ENCODE peak calls at places on chromosomes 5 and 9, in six cellular contexts. J is PC-3; Q is brain microvascular endothelial cell; Z is fibroblast of lung; B is stimulated activated CD8-positive, alpha-beta memory T cell treated with anti-CD3 and anti-CD28 coated beads, Interleukin-15, amount 100 ng/mL, for 4 hours; M is uterus. S is an unnamed sample.

GRCh38 chr5:32852535-32852934 is 141.4 kb downstream of the NPR3 start:
- DNase-seq in M (no peak), Z (peak; percentile 88), J (peak; percentile 53), Q (peak; percentile 90), B (no peak), S (no peak)

GRCh38 chr5:176608937-176609723 is 826 bp downstream of the GPRIN1 start:
- DNase-seq in B (no peak), Z (no peak), M (no peak), Q (no peak), J (no peak), S (no peak)

GRCh38 chr9:88976186-88976887 is 14.9 kb upstream of the S1PR3 start:
- DNase-seq in Q (no peak), B (no peak), J (no peak), M (no peak), Z (no peak), S (no peak)

GRCh38 chr9:136722969-136723356 is 10.6 kb downstream of the DIPK1B start:
- DNase-seq in B (no peak), Z (no peak), M (no peak), Q (no peak), J (peak; percentile 5), S (no peak)

GRCh38 chr5:147887925-147888324 is 9.4 kb downstream of the SCGB3A2 start:
- DNase-seq in B (no peak), Q (no peak), J (peak; percentile 94), Z (peak; percentile 57), M (no peak), S (no peak)

GRCh38 chr9:73116030-73116429 is 35.6 kb upstream of the ANXA1 start:
- DNase-seq in Z (peak; percentile 89), J (peak; percentile 60), B (no peak), Q (peak; percentile 65), M (no peak), S (no peak)

GRCh38 chr9:107989099-107989498 is 499.5 kb upstream of the KLF4 start:
- DNase-seq in M (no peak), B (no peak), J (no peak), Z (no peak), Q (no peak), S (no peak)

GRCh38 chr5:172715421-172715780 is 55.6 kb downstream of the DUSP1 start:
- DNase-seq in Q (peak; percentile 18), B (no peak), J (no peak), Z (no peak), M (no peak), S (no peak)

GRCh38 chr5:171736976-171737848 is 48.4 kb upstream of the SMIM23 start:
- DNase-seq in B (no peak), Q (no peak), M (no peak), J (no peak), Z (no peak), S (no peak)

GRCh38 chr9:138007566-138008080 is 130.0 kb downstream of the CACNA1B start:
- DNase-seq in J (no peak), B (no peak), M (no peak), Z (no peak), Q (no peak), S (no peak)

GRCh38 chr9:35114921-35115341 is 731 bp downstream of the ATOSB start:
- DNase-seq in J (peak; percentile 27), M (peak; percentile 61), Q (peak; percentile 28), B (no peak), Z (no peak), S (peak; percentile 66)

GRCh38 chr9:109640232-109641078 is 139.5 kb upstream of the PALM2AKAP2 start:
- DNase-seq in M (peak; percentile 15), Q (peak; percentile 31), Z (peak; percentile 62), J (peak; percentile 69), B (no peak), S (peak; percentile 43)

GRCh38 chr9:127555830-127556820 is 56.0 kb upstream of the STXBP1 start:
- DNase-seq in Q (peak; percentile 94), Z (peak; percentile 97), J (peak; percentile 92), M (peak; percentile 67), B (peak; percentile 39), S (peak; percentile 83)

GRCh38 chr5:115629903-115630302 is 4.1 kb upstream of the TMED7 start:
- DNase-seq in Q (no peak), J (no peak), B (no peak), Z (no peak), M (no peak), S (no peak)

GRCh38 chr5:624951-625230 is 12.8 kb downstream of the CEP72 start:
- DNase-seq in B (no peak), Z (no peak), M (no peak), J (no peak), Q (no peak), S (no peak)

GRCh38 chr9:136554870-136555269 is 9.0 kb upstream of the NOTCH1 start:
- DNase-seq in M (no peak), Q (no peak), Z (no peak), B (no peak), J (no peak), S (no peak)

GRCh38 chr5:64166201-64166959 is 737 bp downstream of the RNF180 start:
- DNase-seq in B (no peak), Q (no peak), J (peak; percentile 34), Z (peak; percentile 14), M (peak; percentile 28), S (no peak)

GRCh38 chr9:21395778-21396717 is 10.8 kb upstream of the IFNA2 start:
- DNase-seq in J (peak; percentile 43), B (no peak), M (no peak), Z (no peak), Q (no peak), S (peak; percentile 42)

GRCh38 chr9:30329441-30329840 is 2055.0 kb upstream of the ACO1 start:
- DNase-seq in J (no peak), B (no peak), Z (no peak), Q (no peak), M (no peak), S (no peak)

GRCh38 chr9:106649664-106650063 is 213.3 kb upstream of the ZNF462 start:
- DNase-seq in J (no peak), B (no peak), M (no peak), Q (no peak), Z (no peak), S (no peak)

GRCh38 chr9:109270971-109271900 is 49.6 kb downstream of the EPB41L4B start:
- DNase-seq in J (no peak), M (no peak), Z (no peak), B (no peak), Q (no peak), S (no peak)

GRCh38 chr9:136925414-136926153 is 19.0 kb downstream of the FBXW5 start:
- DNase-seq in J (no peak), B (no peak), Q (no peak), M (no peak), Z (no peak), S (no peak)

GRCh38 chr5:132094393-132095076 is 20.9 kb downstream of the CSF2 start:
- DNase-seq in M (no peak), Q (peak; percentile 97), Z (peak; percentile 98), J (peak; percentile 95), B (no peak), S (no peak)

S was measured in ovary.